ENCODE peak calls at places on chromosomes 3 and 15, in five cellular contexts. G, U, Q, D and W are unnamed samples.

GRCh38 chr3:36874351-36874874 is 70.4 kb downstream of the TRANK1 start:
- DNase-seq in G (no peak), U (no peak), Q (peak; percentile 7), D (peak; percentile 63), W (no peak)

GRCh38 chr3:184593923-184594303 is 32.3 kb downstream of the EPHB3 start:
- DNase-seq in G (no peak), U (no peak), Q (no peak), D (no peak), W (no peak)

GRCh38 chr3:2036096-2036495 is 62.6 kb upstream of the CNTN4 start:
- DNase-seq in G (no peak), U (no peak), Q (no peak), D (no peak), W (no peak)

GRCh38 chr3:191356586-191357439 is 26.5 kb upstream of the UTS2B start:
- DNase-seq in G (peak; percentile 45), U (no peak), Q (peak; percentile 68), D (peak; percentile 52), W (no peak)

GRCh38 chr15:66472176-66472999 is 25.2 kb downstream of the SNAPC5 start:
- DNase-seq in G (no peak), U (peak; percentile 50), Q (peak; percentile 41), D (no peak), W (peak; percentile 17)

GRCh38 chr15:52480990-52481389 is 47.7 kb downstream of the MYO5A start:
- DNase-seq in G (no peak), U (no peak), Q (no peak), D (no peak), W (no peak)

GRCh38 chr15:43081283-43081682 is 24.6 kb downstream of the UBR1 start:
- DNase-seq in G (no peak), U (no peak), Q (no peak), D (no peak), W (no peak)

GRCh38 chr15:99943466-99943865 is 210.2 kb upstream of the LYSMD4 start:
- DNase-seq in G (no peak), U (no peak), Q (no peak), D (no peak), W (no peak)

GRCh38 chr15:68184616-68185470 is 20.3 kb downstream of the CALML4 start:
- DNase-seq in G (no peak), U (no peak), Q (no peak), D (no peak), W (no peak)

GRCh38 chr3:25427155-25428002 is 684 bp upstream of the RARB start:
- DNase-seq in G (no peak), U (no peak), Q (peak; percentile 40), D (no peak), W (no peak)

GRCh38 chr15:91997163-91997562 is 143.7 kb downstream of the SLCO3A1 start:
- DNase-seq in G (no peak), U (no peak), Q (no peak), D (no peak), W (no peak)

GRCh38 chr3:24494616-24495333 is at the start of gene THRB:
- DNase-seq in G (peak; percentile 42), U (peak; percentile 80), Q (peak; percentile 38), D (peak; percentile 56), W (no peak)

GRCh38 chr3:178195824-178196223 is 340.4 kb upstream of the KCNMB2 start:
- DNase-seq in G (peak; percentile 54), U (no peak), Q (peak; percentile 52), D (no peak), W (no peak)

GRCh38 chr3:66948853-66949252 is 49.3 kb upstream of the KBTBD8 start:
- DNase-seq in G (no peak), U (no peak), Q (no peak), D (no peak), W (no peak)

GRCh38 chr3:126618021-126618420 is 36.9 kb downstream of the TXNRD3 start:
- DNase-seq in G (no peak), U (no peak), Q (peak; percentile 11), D (no peak), W (no peak)

GRCh38 chr3:52874160-52874701 is 23.1 kb downstream of the STIMATE start:
- DNase-seq in G (no peak), U (no peak), Q (no peak), D (no peak), W (no peak)

GRCh38 chr3:193488741-193489140 is 66.0 kb downstream of the ATP13A4 start:
- DNase-seq in G (no peak), U (no peak), Q (peak; percentile 13), D (no peak), W (no peak)

GRCh38 chr3:11507719-11508118 is 136.0 kb downstream of the VGLL4 start:
- DNase-seq in G (peak; percentile 26), U (no peak), Q (no peak), D (peak; percentile 35), W (no peak)

GRCh38 chr3:78703944-78704343 is 1063.9 kb downstream of the ROBO1 start:
- DNase-seq in G (no peak), U (no peak), Q (peak; percentile 66), D (no peak), W (no peak)

GRCh38 chr15:62545392-62546227 is 380.5 kb upstream of the C2CD4B start:
- DNase-seq in G (peak; percentile 63), U (no peak), Q (peak; percentile 79), D (peak; percentile 67), W (no peak)

GRCh38 chr15:66496951-66497501 is 536 bp downstream of the SNAPC5 start:
- DNase-seq in G (no peak), U (no peak), Q (no peak), D (no peak), W (no peak)

GRCh38 chr3:110743202-110743601 is 328.4 kb upstream of the NECTIN3 start:
- DNase-seq in G (no peak), U (no peak), Q (no peak), D (no peak), W (no peak)

GRCh38 chr3:140809326-140809725 is 131.5 kb downstream of the TRIM42 start:
- DNase-seq in G (no peak), U (no peak), Q (no peak), D (peak; percentile 22), W (no peak)

GRCh38 chr3:20066848-20067617 is 26.8 kb downstream of the KAT2B start:
- DNase-seq in G (no peak), U (no peak), Q (no peak), D (peak; percentile 94), W (no peak)

GRCh38 chr3:170054204-170054603 is 16.4 kb downstream of the GPR160 start:
- DNase-seq in G (no peak), U (peak; percentile 36), Q (peak; percentile 38), D (peak; percentile 29), W (no peak)

GRCh38 chr3:80677796-80678195 is 910.0 kb upstream of the ROBO1 start:
- DNase-seq in G (no peak), U (no peak), Q (peak; percentile 60), D (peak; percentile 82), W (no peak)

GRCh38 chr15:46365612-46366011 is 730.8 kb downstream of the SQOR start:
- DNase-seq in G (peak; percentile 81), U (no peak), Q (peak; percentile 49), D (peak; percentile 75), W (no peak)

GRCh38 chr3:176005564-176005963 is 1146.4 kb downstream of the NAALADL2 start:
- DNase-seq in G (no peak), U (no peak), Q (no peak), D (no peak), W (no peak)

DNA sequence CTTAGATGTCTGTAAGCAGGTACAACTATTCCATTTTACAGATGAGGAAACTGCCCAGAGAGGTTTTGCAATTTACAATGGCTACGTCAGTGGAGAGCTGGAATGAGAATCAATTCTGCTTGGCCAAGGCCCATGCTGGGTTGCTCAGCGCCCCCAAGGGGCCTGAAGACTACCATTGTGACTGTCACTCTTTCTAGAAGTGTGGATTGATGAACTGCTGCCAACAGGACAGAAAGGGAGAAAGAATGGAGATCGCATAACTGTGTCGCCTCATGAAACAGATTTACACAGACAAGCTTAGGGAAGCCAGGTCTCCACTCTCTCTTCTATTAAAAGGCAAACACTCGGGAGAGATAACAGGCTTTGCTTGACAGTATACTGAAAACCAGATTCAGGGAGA is 160.0 kb downstream of the STT3B start:
- DNase-seq in G (no peak), U (no peak), Q (no peak), D (peak; percentile 29), W (no peak)
- TF ChIP-seq CTCF in G (no peak), U (no peak), Q (no peak), D (peak; percentile 44), W (no peak)

GRCh38 chr15:75684648-75685047 is 28.0 kb downstream of the CSPG4 start:
- DNase-seq in G (no peak), U (no peak), Q (no peak), D (no peak), W (no peak)

GRCh38 chr15:75687486-75688277 is 25.0 kb downstream of the CSPG4 start:
- DNase-seq in G (no peak), U (no peak), Q (no peak), D (no peak), W (no peak)

GRCh38 chr15:75682181-75683135 is 30.2 kb downstream of the CSPG4 start:
- DNase-seq in G (no peak), U (no peak), Q (no peak), D (no peak), W (no peak)

GRCh38 chr15:75688278-75688557 is 24.4 kb downstream of the CSPG4 start:
- DNase-seq in G (no peak), U (no peak), Q (no peak), D (no peak), W (no peak)

GRCh38 chr15:75685195-75685594 is 27.5 kb downstream of the CSPG4 start:
- DNase-seq in G (no peak), U (no peak), Q (no peak), D (no peak), W (no peak)
- TF ChIP-seq CTCF in G (no peak), U (no peak), Q (no peak), D (no peak), W (no peak)

DNA sequence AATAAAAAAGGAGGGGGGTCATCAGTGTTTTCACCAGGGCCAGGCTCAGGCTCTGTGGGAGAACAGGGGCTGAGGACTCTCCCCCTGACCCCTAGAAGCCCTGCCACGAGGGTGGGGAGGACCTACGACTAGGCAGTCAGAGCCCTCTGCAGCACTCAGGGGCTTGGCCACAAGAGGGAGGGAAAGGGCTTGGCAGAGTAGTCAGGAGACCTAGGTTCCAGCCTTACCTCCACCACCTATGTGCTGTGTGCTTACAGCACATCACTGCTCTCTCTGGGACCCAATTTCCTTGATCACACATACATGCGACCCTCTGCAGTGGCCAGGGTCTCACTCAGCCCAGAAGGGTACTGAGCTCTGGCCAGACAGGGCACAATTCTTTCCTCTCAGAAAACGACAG is 16.3 kb upstream of the SKIC8 start:
- DNase-seq in G (no peak), U (no peak), Q (no peak), D (peak; percentile 61), W (no peak)
- TF ChIP-seq CTCF in G (peak; percentile 40), U (no peak), Q (peak; percentile 16), D (peak; percentile 55), W (no peak)

DNA sequence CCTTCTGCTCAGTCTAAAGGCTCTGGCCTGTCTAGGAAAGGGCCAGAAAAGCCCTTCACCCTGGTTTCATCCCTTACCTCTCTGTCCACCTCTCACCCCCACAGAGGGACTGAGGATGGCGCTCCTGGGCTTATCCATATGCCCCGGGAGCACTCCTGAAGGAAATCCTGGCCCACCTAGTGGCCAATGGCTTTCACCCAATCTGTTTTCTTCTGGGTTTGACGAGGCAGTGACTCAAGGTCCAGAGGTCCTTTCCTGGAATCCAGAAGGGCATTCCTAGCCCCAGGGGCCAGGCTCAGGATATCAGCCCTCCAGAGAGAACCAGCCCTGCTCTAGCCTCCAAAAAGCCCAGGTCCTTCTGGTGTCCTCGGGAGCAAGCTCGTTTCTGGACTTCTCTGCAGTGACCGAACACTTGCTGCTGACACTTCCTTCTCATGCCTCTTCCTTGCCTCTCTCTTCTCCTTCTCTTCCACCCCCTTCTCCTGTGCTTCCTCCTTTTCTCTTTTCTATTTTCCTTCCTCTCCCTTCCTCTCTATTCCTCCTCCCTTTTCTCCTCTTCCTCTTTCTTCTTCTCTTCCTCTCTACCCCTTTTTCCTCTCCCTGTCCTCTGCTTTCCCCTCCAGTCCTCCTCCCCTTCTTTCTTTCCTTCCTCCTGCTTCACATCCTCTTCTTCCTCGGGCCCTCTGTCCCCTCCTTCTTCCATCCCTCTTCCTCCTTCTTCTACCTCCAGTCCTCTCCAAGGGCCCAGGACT is 59.6 kb downstream of the RHCG start:
- DNase-seq in G (no peak), U (no peak), Q (no peak), D (no peak), W (no peak)
- TF ChIP-seq CTCF in G (no peak), U (no peak), Q (no peak), D (no peak), W (no peak)